ENCODE peak calls at places on chromosomes 5 and 9, in ten cellular contexts. D is NCI-H1048; I is right cardiac atrium; S is GM03348; Q is pons; N is T-helper 2 cell; C is GM23338; W is HFF-Myc; Z is naive thymus-derived CD8-positive, alpha-beta T cell; V is tibial artery. X is an unnamed sample.

GRCh38 chr9:127318651-127319167 is 54.1 kb downstream of the GARNL3 start:
- DNase-seq in D (no peak), I (no peak), S (peak; percentile 55), Q (no peak), N (no peak), C (no peak), W (no peak), Z (no peak), V (no peak), X (no peak)

GRCh38 chr5:6572086-6572824 is 60.6 kb downstream of the NSUN2 start:
- DNase-seq in D (no peak), I (no peak), S (no peak), Q (no peak), N (no peak), C (no peak), W (no peak), Z (no peak), V (no peak), X (no peak)

GRCh38 chr9:37909326-37909725 is 5.4 kb upstream of the SLC25A51 start:
- DNase-seq in D (no peak), I (no peak), S (no peak), Q (no peak), N (no peak), C (no peak), W (no peak), Z (no peak), V (peak; percentile 4), X (no peak)

GRCh38 chr9:135087489-135087791 is at the start of gene OLFM1:
- DNase-seq in D (no peak), I (peak; percentile 83), S (peak; percentile 95), Q (peak; percentile 43), N (no peak), C (peak; percentile 89), W (no peak), Z (no peak), V (peak; percentile 71), X (peak; percentile 46)

GRCh38 chr5:166712447-166712846 is 1579.0 kb upstream of the WWC1 start:
- DNase-seq in D (no peak), I (no peak), S (no peak), Q (no peak), N (no peak), C (no peak), W (no peak), Z (no peak), V (no peak), X (no peak)

GRCh38 chr5:36531401-36531800 is 75.0 kb upstream of the SLC1A3 start:
- DNase-seq in D (no peak), I (no peak), S (no peak), Q (no peak), N (no peak), C (no peak), W (no peak), Z (no peak), V (no peak), X (no peak)

GRCh38 chr9:117555964-117556629 is 141.2 kb upstream of the ASTN2 start:
- DNase-seq in D (no peak), I (peak; percentile 42), S (peak; percentile 31), Q (peak; percentile 70), N (no peak), C (peak; percentile 91), W (peak; percentile 10), Z (no peak), V (peak; percentile 27), X (peak; percentile 44)

GRCh38 chr9:33133186-33133585 is 34.0 kb downstream of the B4GALT1 start:
- DNase-seq in D (no peak), I (no peak), S (no peak), Q (no peak), N (no peak), C (no peak), W (no peak), Z (no peak), V (peak; percentile 6), X (no peak)

GRCh38 chr9:100589582-100589981 is 11.7 kb downstream of the CAVIN4 start:
- DNase-seq in D (no peak), I (no peak), S (peak; percentile 54), Q (no peak), N (no peak), C (no peak), W (no peak), Z (no peak), V (no peak), X (peak; percentile 81)

GRCh38 chr5:128403350-128403749 is 134.7 kb downstream of the FBN2 start:
- DNase-seq in D (no peak), I (no peak), S (no peak), Q (no peak), N (no peak), C (no peak), W (no peak), Z (no peak), V (no peak), X (peak; percentile 79)

GRCh38 chr5:178205010-178205748 is 846 bp downstream of the HNRNPAB start:
- DNase-seq in D (peak; percentile 54), I (peak; percentile 86), S (peak; percentile 97), Q (peak; percentile 56), N (peak; percentile 53), C (peak; percentile 82), W (no peak), Z (peak; percentile 62), V (peak; percentile 83), X (peak; percentile 53)

GRCh38 chr5:71454913-71455312 is 538 bp upstream of the BDP1 start:
- DNase-seq in D (no peak), I (peak; percentile 16), S (no peak), Q (no peak), N (no peak), C (no peak), W (no peak), Z (no peak), V (no peak), X (no peak)

GRCh38 chr9:93071464-93071863 is 13.0 kb downstream of the SUSD3 start:
- DNase-seq in D (no peak), I (no peak), S (peak; percentile 47), Q (no peak), N (no peak), C (peak; percentile 81), W (no peak), Z (no peak), V (no peak), X (peak; percentile 5)

GRCh38 chr5:60829490-60830266 is 14.4 kb downstream of the ELOVL7 start:
- DNase-seq in D (no peak), I (no peak), S (no peak), Q (no peak), N (no peak), C (no peak), W (no peak), Z (no peak), V (no peak), X (no peak)

X was measured in endothelial cell of umbilical vein.